ENCODE peak calls at places on chromosome 18, in five cellular contexts. N is endodermal cell, M is fibroblast of lung, T is PC-9, I is H9. Y is an unnamed sample. For H3K4me1, the result is how much of the 10 kb centered on the place peaks cover.

GRCh38 chr18:36769172-36769571 is 59.6 kb downstream of the TPGS2 start:
- DNase-seq in N (no peak), T (no peak), I (no peak), M (no peak), Y (no peak)

GRCh38 chr18:36211612-36212065 is 24.3 kb downstream of the MOCOS start:
- DNase-seq in I (no peak), N (no peak), T (no peak), M (peak), Y (no peak)

GRCh38 chr18:24278591-24278990 is 119.0 kb downstream of the OSBPL1A start:
- DNase-seq in N (no peak), M (no peak), T (no peak), I (no peak), Y (no peak)

GRCh38 chr18:54942569-54942968 is 16.7 kb downstream of the CCDC68 start:
- DNase-seq in N (no peak), M (no peak), T (no peak), I (no peak), Y (no peak)

GRCh38 chr18:75830848-75831247 is 403.3 kb upstream of the SMIM21 start:
- DNase-seq in T (no peak), M (no peak), I (no peak), N (peak), Y (no peak)

GRCh38 chr18:8045160-8045885 is 478.2 kb downstream of the PTPRM start:
- DNase-seq in M (no peak), N (no peak), I (no peak), T (no peak), Y (no peak)

GRCh38 chr18:51666717-51667320 is 469.3 kb upstream of the MEX3C start:
- DNase-seq in T (no peak), N (no peak), M (no peak), I (no peak), Y (no peak)

GRCh38 chr18:46416706-46417638 is 240.0 kb downstream of the LOXHD1 start:
- DNase-seq in M (no peak), N (peak), I (peak), T (no peak), Y (no peak)

GRCh38 chr18:8835556-8835955 is 130.2 kb downstream of the MTCL1 start:
- DNase-seq in M (peak), T (no peak), N (no peak), I (no peak), Y (no peak)

GRCh38 chr18:25230658-25231326 is 121.2 kb downstream of the ZNF521 start:
- DNase-seq in M (peak), T (no peak), N (peak), I (no peak), Y (peak)

GRCh38 chr18:11176416-11176815 is 27.0 kb upstream of the PIEZO2 start:
- DNase-seq in I (no peak), N (no peak), T (no peak), M (no peak), Y (no peak)

GRCh38 chr18:11119962-11120361 is 29.4 kb downstream of the PIEZO2 start:
- DNase-seq in M (no peak), T (no peak), N (no peak), I (no peak), Y (no peak)

GRCh38 chr18:66916834-66917233 is 312.9 kb upstream of the CDH19 start:
- DNase-seq in M (no peak), I (no peak), T (no peak), N (no peak), Y (no peak)

GRCh38 chr18:12288406-12288762 is 19.7 kb upstream of the TUBB6 start:
- DNase-seq in T (no peak), N (no peak), M (no peak), I (no peak), Y (no peak)

GRCh38 chr18:13026583-13027270 is 35.6 kb downstream of the CEP192 start:
- DNase-seq in M (peak), T (no peak), N (no peak), I (no peak), Y (no peak)

GRCh38 chr18:58635891-58636290 is 7.0 kb upstream of the ALPK2 start:
- DNase-seq in M (peak), I (no peak), N (no peak), T (no peak), Y (no peak)

GRCh38 chr18:31977270-31977872 is 34.4 kb upstream of the TRAPPC8 start:
- DNase-seq in M (peak), N (peak), I (peak), T (no peak), Y (no peak)

GRCh38 chr18:74511823-74512222 is 15.7 kb downstream of the CNDP2 start:
- DNase-seq in N (peak), I (peak), T (no peak), M (no peak), Y (no peak)

GRCh38 chr18:25229080-25229479 is 122.9 kb downstream of the ZNF521 start:
- DNase-seq in N (no peak), I (no peak), T (no peak), M (peak), Y (no peak)

GRCh38 chr18:43719264-43719795 is 442.0 kb upstream of the SYT4 start:
- DNase-seq in N (peak), I (no peak), T (peak), M (no peak), Y (no peak)

GRCh38 chr18:25144835-25145234 is 207.1 kb downstream of the ZNF521 start:
- DNase-seq in I (no peak), T (no peak), N (no peak), M (peak), Y (no peak)

GRCh38 chr18:36337679-36338419 is 40.3 kb downstream of the FHOD3 start:
- DNase-seq in N (no peak), I (peak), T (no peak), M (no peak), Y (no peak)

GRCh38 chr18:6031004-6031403 is 135.7 kb upstream of the TMEM200C start:
- DNase-seq in I (no peak), N (no peak), M (peak), T (no peak), Y (no peak)

GRCh38 chr18:60549338-60549960 is 176.9 kb upstream of the MC4R start:
- DNase-seq in M (peak), I (no peak), T (peak), N (peak), Y (no peak)

GRCh38 chr18:29378739-29379138 is 1201.8 kb upstream of the CDH2 start:
- DNase-seq in N (no peak), M (no peak), T (no peak), I (no peak), Y (no peak)

GRCh38 chr18:56285387-56286055 is 352.9 kb downstream of the TXNL1 start:
- DNase-seq in T (no peak), N (no peak), M (no peak), I (no peak), Y (no peak)

GRCh38 chr18:13003466-13003896 is 12.3 kb downstream of the CEP192 start:
- DNase-seq in T (no peak), M (peak), I (peak), N (peak), Y (no peak)

GRCh38 chr18:48935433-48935774 is 15.4 kb downstream of the SMAD7 start:
- DNase-seq in M (no peak), T (no peak), N (no peak), I (peak), Y (no peak)

GRCh38 chr18:48940854-48941531 is 9.8 kb downstream of the SMAD7 start:
- DNase-seq in N (no peak), M (peak), T (no peak), I (no peak), Y (no peak)

GRCh38 chr18:48939368-48940097 is 11.2 kb downstream of the SMAD7 start:
- DNase-seq in M (peak), N (no peak), T (no peak), I (peak), Y (peak)

GRCh38 chr18:48938827-48939367 is 11.9 kb downstream of the SMAD7 start:
- DNase-seq in M (no peak), N (no peak), T (no peak), I (no peak), Y (no peak)

DNA sequence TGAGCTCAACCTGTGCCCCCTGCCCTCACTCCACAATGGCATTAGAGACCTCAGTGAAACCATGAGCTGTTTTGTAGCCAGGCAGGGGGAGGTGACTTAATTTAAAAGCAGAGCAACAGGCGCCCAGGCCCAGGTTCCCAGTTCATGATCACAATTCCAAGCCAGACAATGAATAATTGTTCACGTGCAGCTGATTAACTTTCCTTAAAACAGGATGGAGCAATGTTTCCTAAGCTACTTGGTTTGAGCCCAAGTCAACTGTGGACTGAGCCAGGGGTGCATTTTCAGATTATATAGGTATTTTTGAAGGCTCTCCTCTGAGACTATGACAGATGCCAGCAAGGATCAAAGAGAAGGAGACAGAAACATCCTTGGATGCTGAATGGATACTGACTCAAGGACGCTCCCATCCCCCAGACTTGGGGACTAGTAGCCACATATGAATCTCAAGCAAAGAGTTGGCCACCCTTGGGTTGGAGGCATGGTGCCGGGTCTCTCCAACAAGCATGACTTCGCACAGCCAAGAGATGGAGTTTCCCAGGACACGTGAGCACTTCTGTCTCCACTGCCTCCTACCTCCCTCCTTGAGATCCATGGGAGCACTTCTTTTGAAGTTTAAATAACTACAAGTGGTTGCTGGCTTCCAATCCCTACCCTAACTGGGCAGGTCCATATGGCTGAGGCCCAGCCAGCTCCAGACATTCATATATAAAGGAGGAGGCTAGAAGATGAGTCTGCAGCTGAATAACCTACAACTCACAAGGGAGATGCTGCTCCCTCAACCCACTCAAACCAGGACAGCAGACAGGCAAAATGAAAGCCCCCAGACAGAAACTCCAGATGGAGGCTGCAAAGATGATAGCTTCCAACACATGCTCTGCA is 12.7 kb downstream of the SMAD7 start:
- DNase-seq in N (no peak), I (no peak), T (no peak), M (no peak), Y (no peak)
- H3K4me1 ChIP-seq in N (half or more), I (under half), T (half or more), M (half or more), Y (half or more)

DNA sequence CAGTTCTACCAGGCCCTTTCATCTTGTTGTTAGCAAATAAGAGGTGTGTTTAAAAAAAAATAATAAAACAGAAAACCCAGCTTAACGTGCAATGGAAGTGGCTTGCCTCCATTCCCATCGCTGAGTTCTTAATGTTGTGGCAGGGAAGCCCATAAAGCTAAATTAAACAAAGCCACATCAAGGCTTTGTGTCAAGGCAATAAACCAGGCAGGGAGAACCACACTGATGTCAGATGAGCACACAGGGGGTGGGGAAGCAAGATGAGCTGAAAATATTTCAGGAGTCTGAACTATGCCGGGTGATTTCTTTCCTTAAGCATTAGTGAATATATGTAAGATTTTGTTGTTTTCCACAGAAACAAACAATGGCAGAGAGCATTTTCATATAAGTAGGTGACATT is 73.5 kb downstream of the PHLPP1 start:
- DNase-seq in M (no peak), I (no peak), N (no peak), T (no peak), Y (no peak)
- H3K4me1 ChIP-seq in M (under half), I (under half), N (under half), T (under half), Y (half or more)

GRCh38 chr18:49052891-49053644 is 102.3 kb upstream of the SMAD7 start:
- DNase-seq in N (no peak), I (no peak), T (peak), M (peak), Y (no peak)
- H3K4me1 ChIP-seq in N (under half), I (under half), T (under half), M (under half), Y (under half)

GRCh38 chr18:23155537-23155936 is 20.3 kb downstream of the CABLES1 start:
- DNase-seq in I (no peak), N (peak), T (peak), M (no peak), Y (no peak)

GRCh38 chr18:23158058-23158457 is 22.8 kb downstream of the CABLES1 start:
- DNase-seq in I (no peak), N (no peak), T (no peak), M (no peak), Y (no peak)

GRCh38 chr18:23154021-23154420 is 18.7 kb downstream of the CABLES1 start:
- DNase-seq in T (no peak), N (no peak), M (no peak), I (no peak), Y (no peak)

GRCh38 chr18:23156134-23156533 is 20.8 kb downstream of the CABLES1 start:
- DNase-seq in N (peak), T (no peak), M (no peak), I (no peak), Y (no peak)

GRCh38 chr18:23154823-23155517 is 19.7 kb downstream of the CABLES1 start:
- DNase-seq in I (no peak), T (no peak), N (no peak), M (no peak), Y (no peak)
- H3K4me1 ChIP-seq in I (under half), T (under half), N (under half), M (under half), Y (under half)

GRCh38 chr18:38305941-38306340 is 740.3 kb upstream of the CELF4 start:
- DNase-seq in M (no peak), N (no peak), T (no peak), I (no peak), Y (no peak)
- H3K4me1 ChIP-seq in M (under half), N (under half), T (under half), I (under half), Y (under half)

GRCh38 chr18:48544116-48544515 is 5.3 kb downstream of the CTIF start:
- DNase-seq in M (no peak), T (no peak), N (no peak), I (no peak), Y (no peak)

GRCh38 chr18:48547456-48548403 is 8.9 kb downstream of the CTIF start:
- DNase-seq in M (peak), T (peak), I (peak), N (peak), Y (no peak)

GRCh38 chr18:48546411-48546810 is 7.6 kb downstream of the CTIF start:
- DNase-seq in M (no peak), N (peak), I (no peak), T (no peak), Y (no peak)

GRCh38 chr18:48544661-48545415 is 6.0 kb downstream of the CTIF start:
- DNase-seq in I (no peak), T (no peak), N (no peak), M (no peak), Y (no peak)

GRCh38 chr18:48545690-48546365 is 7.0 kb downstream of the CTIF start:
- DNase-seq in I (peak), M (peak), N (peak), T (no peak), Y (no peak)
- H3K4me1 ChIP-seq in I (under half), M (under half), N (under half), T (under half), Y (under half)

GRCh38 chr18:21053127-21053526 is 58.5 kb downstream of the ROCK1 start:
- DNase-seq in N (no peak), I (no peak), T (peak), M (peak), Y (no peak)
- H3K4me1 ChIP-seq in N (under half), I (under half), T (under half), M (under half), Y (under half)

GRCh38 chr18:456361-456821 is 44.1 kb downstream of the COLEC12 start:
- DNase-seq in N (no peak), I (no peak), M (peak), T (no peak), Y (peak)

GRCh38 chr18:459801-460200 is 40.7 kb downstream of the COLEC12 start:
- DNase-seq in I (no peak), N (no peak), M (no peak), T (no peak), Y (no peak)

GRCh38 chr18:457120-457519 is 43.4 kb downstream of the COLEC12 start:
- DNase-seq in I (no peak), T (no peak), N (peak), M (peak), Y (peak)

GRCh38 chr18:457533-457932 is 43.0 kb downstream of the COLEC12 start:
- DNase-seq in T (no peak), N (no peak), M (peak), I (no peak), Y (no peak)

GRCh38 chr18:458016-458415 is 42.5 kb downstream of the COLEC12 start:
- DNase-seq in T (no peak), N (no peak), M (no peak), I (no peak), Y (no peak)
- H3K4me1 ChIP-seq in T (under half), N (under half), M (under half), I (under half), Y (under half)

GRCh38 chr18:14970027-14970426 is 222.1 kb downstream of the ANKRD30B start:
- DNase-seq in I (no peak), T (peak), N (no peak), M (peak), Y (no peak)

GRCh38 chr18:14969507-14969906 is 221.5 kb downstream of the ANKRD30B start:
- DNase-seq in M (no peak), I (no peak), T (no peak), N (no peak), Y (no peak)

GRCh38 chr18:14974088-14974487 is 226.1 kb downstream of the ANKRD30B start:
- DNase-seq in N (no peak), M (no peak), I (no peak), T (no peak), Y (no peak)

GRCh38 chr18:14974576-14974975 is 226.6 kb downstream of the ANKRD30B start:
- DNase-seq in I (no peak), M (no peak), N (no peak), T (peak), Y (no peak)

GRCh38 chr18:14971461-14972185 is 223.7 kb downstream of the ANKRD30B start:
- DNase-seq in I (no peak), M (peak), T (peak), N (no peak), Y (no peak)
- H3K4me1 ChIP-seq in I (under half), M (under half), T (half or more), N (under half), Y (under half)

DNA sequence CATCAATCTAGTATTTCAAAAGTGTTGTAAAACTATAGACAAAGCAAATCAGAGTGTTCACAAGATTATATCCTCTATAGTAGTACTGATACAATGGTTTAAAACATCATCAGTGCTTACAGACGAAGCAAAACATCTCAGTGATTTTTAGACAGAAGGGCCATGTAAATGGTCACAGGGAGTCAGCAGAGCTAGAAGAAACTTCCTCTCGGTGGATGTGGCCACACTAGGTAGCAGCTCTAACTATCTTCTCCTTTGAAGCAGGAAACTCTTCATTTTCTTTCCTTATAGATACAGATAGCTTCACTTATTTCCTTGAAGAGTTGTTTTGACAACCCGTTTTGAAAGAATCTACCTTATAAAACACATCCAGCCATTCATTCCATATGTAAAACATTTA is 80.4 kb upstream of the CD226 start:
- DNase-seq in M (no peak), T (no peak), I (no peak), N (no peak), Y (no peak)
- H3K4me1 ChIP-seq in M (under half), T (under half), I (under half), N (under half), Y (under half)

Y was measured in tibial nerve.